ENCODE peak calls at places on chromosomes 5 and 9, in five cellular contexts. L is DND-41, B is fibroblast of lung, H is GM23248, M is PC-9. R is an unnamed sample.

GRCh38 chr5:172149073-172149472 is 39.0 kb downstream of the STK10 start:
- DNase-seq in L (no peak), B (peak; percentile 82), H (peak; percentile 84), M (no peak), R (no peak)

GRCh38 chr9:121738969-121739368 is 87.5 kb downstream of the DAB2IP start:
- DNase-seq in L (no peak), B (peak; percentile 52), H (peak; percentile 55), M (no peak), R (no peak)

GRCh38 chr5:6452622-6453504 is 4.2 kb downstream of the UBE2QL1 start:
- DNase-seq in L (no peak), B (no peak), H (no peak), M (no peak), R (no peak)

GRCh38 chr9:116005267-116005666 is 148.3 kb upstream of the PAPPA start:
- DNase-seq in L (no peak), B (no peak), H (no peak), M (no peak), R (no peak)

GRCh38 chr5:69285448-69286116 is 47.0 kb downstream of the CCDC125 start:
- DNase-seq in L (no peak), B (peak; percentile 24), H (no peak), M (no peak), R (no peak)

GRCh38 chr9:95508242-95508967 is 8.4 kb downstream of the PTCH1 start:
- DNase-seq in L (no peak), B (peak; percentile 40), H (peak; percentile 65), M (no peak), R (no peak)

GRCh38 chr9:131669234-131670172 is 70.4 kb downstream of the RAPGEF1 start:
- DNase-seq in L (no peak), B (no peak), H (no peak), M (no peak), R (no peak)

GRCh38 chr9:136566899-136567298 is 21.1 kb upstream of the NOTCH1 start:
- DNase-seq in L (no peak), B (peak; percentile 24), H (peak; percentile 34), M (no peak), R (no peak)

GRCh38 chr5:180522350-180522749 is 28.2 kb downstream of the CNOT6 start:
- DNase-seq in L (no peak), B (peak; percentile 32), H (peak; percentile 23), M (no peak), R (no peak)

DNA sequence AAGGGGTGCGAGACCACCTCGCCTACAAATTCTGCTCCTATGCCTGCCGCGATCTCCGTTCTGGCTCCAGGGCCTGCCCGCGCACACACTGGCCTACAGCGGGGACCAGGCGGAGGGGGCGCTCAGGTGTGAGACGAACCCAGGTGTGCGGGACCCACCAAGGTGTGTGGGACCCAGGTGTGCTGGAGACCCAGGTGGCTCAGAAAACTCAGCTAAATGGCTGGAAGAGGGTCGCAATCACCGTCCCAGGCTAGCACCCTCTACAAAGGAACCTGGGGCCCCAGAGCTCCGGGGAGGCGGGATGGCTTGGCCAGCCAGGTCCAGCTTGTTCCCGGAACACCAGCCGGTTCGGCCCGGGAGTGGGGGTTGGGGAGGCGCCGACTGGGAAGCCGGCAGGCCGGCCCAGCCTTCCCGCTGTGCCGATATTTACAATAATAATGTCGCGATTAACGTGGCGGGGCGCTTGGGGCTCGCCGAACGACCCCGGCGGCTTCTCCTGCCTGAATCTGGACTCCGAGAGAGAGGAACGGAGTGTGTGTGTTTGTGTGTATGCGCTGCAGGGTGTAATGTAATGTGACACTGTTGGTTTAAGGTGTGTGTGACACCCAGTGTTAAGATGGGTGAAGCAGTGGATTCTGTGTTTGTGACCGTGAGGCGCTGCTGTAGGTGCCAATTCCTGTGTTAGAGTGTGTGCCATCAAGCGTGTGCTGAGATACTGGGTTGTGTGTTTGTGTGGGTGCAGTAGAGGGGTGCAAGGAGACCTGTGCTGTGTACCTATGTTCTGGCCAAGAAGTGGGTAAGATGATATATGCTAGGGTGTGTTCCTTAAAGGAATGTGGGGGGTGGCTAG is 1.4 kb downstream of the PCDH1 start:
- DNase-seq in L (no peak), B (no peak), H (peak; percentile 23), M (peak; percentile 24), R (peak; percentile 50)
- TF ChIP-seq EZH2 in L (no peak), B (peak; percentile 98), H (no peak), M (no peak), R (no peak)

DNA sequence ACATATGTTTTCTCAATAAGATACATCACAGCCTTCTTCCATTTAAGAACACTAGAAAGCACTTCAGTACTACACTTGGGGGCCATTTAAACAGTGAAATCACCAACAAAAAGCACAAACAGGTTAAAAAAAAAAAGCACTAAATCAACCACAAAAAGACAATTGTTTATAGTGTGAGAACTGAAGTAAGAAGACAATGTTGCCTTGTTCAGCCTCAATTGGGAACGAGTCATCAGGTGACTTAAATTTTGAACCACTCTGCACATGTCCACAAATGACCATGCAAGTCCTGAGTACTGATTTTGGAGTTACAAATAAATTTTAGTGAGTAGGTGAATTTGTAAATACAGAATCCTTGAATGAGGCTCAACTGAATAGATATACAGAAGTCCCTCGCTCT is 37.2 kb upstream of the HNRNPA0 start:
- DNase-seq in L (no peak), B (no peak), H (no peak), M (no peak), R (no peak)
- H3K27ac ChIP-seq in L (no peak overlapping the region), B (no peak overlapping the region), H (no peak overlapping the region), M (no peak overlapping the region), R (no peak overlapping the region)

GRCh38 chr5:1888541-1889251 is 6.0 kb upstream of the IRX4 start:
- DNase-seq in L (no peak), B (no peak), H (no peak), M (no peak), R (no peak)
- TF ChIP-seq EZH2 in L (no peak), B (no peak), H (no peak), M (no peak), R (no peak)

GRCh38 chr5:43833966-43834365 is 231.0 kb downstream of the NNT start:
- DNase-seq in L (no peak), B (no peak), H (no peak), M (no peak), R (no peak)

GRCh38 chr5:43840424-43841232 is 237.6 kb downstream of the NNT start:
- DNase-seq in L (no peak), B (no peak), H (peak; percentile 7), M (no peak), R (no peak)

DNA sequence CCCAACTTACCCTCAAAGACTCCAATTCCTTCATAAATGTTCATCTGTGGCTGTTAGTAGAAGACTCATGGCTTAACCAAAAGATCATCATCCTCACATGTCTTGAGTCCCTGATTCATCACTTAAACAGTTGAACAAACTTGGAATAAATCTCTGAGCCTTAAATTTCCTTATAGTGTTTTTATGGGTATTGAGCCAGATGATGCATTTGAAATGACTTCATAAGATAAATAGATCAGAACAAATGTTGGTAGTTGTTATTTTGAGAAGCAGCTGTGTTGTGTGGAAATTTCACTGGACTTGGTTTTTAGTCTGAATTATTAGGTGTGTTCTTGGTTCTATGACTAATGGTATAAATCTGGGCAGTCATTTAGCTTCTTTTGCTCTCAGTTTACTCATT is 236.2 kb downstream of the NNT start:
- DNase-seq in L (no peak), B (peak; percentile 63), H (peak; percentile 85), M (no peak), R (peak; percentile 12)
- H3K27ac ChIP-seq in L (no peak overlapping the region), B (peak overlapping the region; percentile 18), H (peak overlapping the region; percentile 48), M (no peak overlapping the region), R (no peak overlapping the region)

GRCh38 chr9:93960221-93960970 is 5.2 kb upstream of the BARX1 start:
- DNase-seq in L (no peak), B (no peak), H (peak; percentile 35), M (no peak), R (peak; percentile 20)

GRCh38 chr9:93959739-93960154 is 4.6 kb upstream of the BARX1 start:
- DNase-seq in L (no peak), B (no peak), H (no peak), M (no peak), R (no peak)

GRCh38 chr9:93962041-93962440 is 6.9 kb upstream of the BARX1 start:
- DNase-seq in L (no peak), B (no peak), H (peak; percentile 39), M (no peak), R (no peak)

GRCh38 chr9:93962561-93963440 is 7.6 kb upstream of the BARX1 start:
- DNase-seq in L (peak; percentile 75), B (peak; percentile 69), H (peak; percentile 95), M (peak; percentile 74), R (peak; percentile 82)

GRCh38 chr9:93960971-93961841 is 6.1 kb upstream of the BARX1 start:
- DNase-seq in L (no peak), B (no peak), H (no peak), M (no peak), R (no peak)
- TF ChIP-seq EZH2 in L (no peak), B (no peak), H (no peak), M (no peak), R (no peak)

DNA sequence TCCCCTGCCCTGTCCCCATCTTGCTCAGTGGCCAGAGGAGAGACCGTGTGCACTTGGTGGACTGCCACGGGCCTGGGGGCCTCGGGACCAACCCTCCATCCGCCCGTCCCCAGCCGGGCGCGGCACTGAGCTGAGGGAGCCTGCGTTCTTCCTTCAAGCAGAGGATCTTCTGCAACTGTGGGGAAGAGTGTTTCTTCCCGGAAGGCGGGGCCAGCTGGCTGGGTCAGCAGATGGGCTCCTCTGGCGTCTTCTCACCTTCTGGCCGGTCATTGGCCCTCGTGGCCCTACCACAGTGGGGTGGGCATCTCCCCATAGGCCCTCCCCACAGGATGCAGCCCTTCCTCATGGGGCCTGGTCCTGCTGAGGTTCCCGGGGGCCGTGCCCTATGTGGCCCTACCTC is 17.4 kb downstream of the RXRA start:
- DNase-seq in L (no peak), B (no peak), H (no peak), M (no peak), R (no peak)
- H3K27ac ChIP-seq in L (no peak overlapping the region), B (no peak overlapping the region), H (no peak overlapping the region), M (no peak overlapping the region), R (no peak overlapping the region)

GRCh38 chr9:117523531-117524153 is 108.8 kb upstream of the ASTN2 start:
- DNase-seq in L (no peak), B (no peak), H (no peak), M (no peak), R (no peak)

GRCh38 chr9:117526674-117527073 is 111.8 kb upstream of the ASTN2 start:
- DNase-seq in L (no peak), B (no peak), H (no peak), M (no peak), R (no peak)

GRCh38 chr9:117528225-117528624 is 113.4 kb upstream of the ASTN2 start:
- DNase-seq in L (no peak), B (no peak), H (peak; percentile 2), M (no peak), R (no peak)
- TF ChIP-seq EZH2 in L (no peak), B (no peak), H (no peak), M (no peak), R (no peak)

GRCh38 chr9:5459289-5459829 is 9.0 kb downstream of the CD274 start:
- DNase-seq in L (no peak), B (peak; percentile 85), H (peak; percentile 71), M (no peak), R (no peak)

GRCh38 chr9:5455181-5455580 is 4.8 kb downstream of the CD274 start:
- DNase-seq in L (no peak), B (peak; percentile 89), H (peak; percentile 92), M (no peak), R (peak; percentile 83)

GRCh38 chr9:5460157-5460556 is 9.8 kb downstream of the CD274 start:
- DNase-seq in L (no peak), B (no peak), H (no peak), M (no peak), R (no peak)
- H3K27ac ChIP-seq in L (no peak overlapping the region), B (no peak overlapping the region), H (no peak overlapping the region), M (peak overlapping the region; percentile 6), R (no peak overlapping the region)